ENCODE peak calls at places on chromosomes 1 and 21, in ten cellular contexts. H, B, Y, D, L, X, U, E, O and A are unnamed samples.

GRCh38 chr1:116038679-116039078 is 62.4 kb downstream of the SLC22A15 start:
- DNase-seq in X (no peak), H (no peak), L (no peak), E (no peak), O (no peak), Y (no peak), D (no peak), U (no peak), B (no peak), A (no peak)

GRCh38 chr1:199163277-199164069 is 524.6 kb downstream of the PTPRC start:
- DNase-seq in B (no peak), L (no peak), U (no peak), Y (peak; percentile 26), O (no peak), H (no peak), X (no peak), E (no peak), D (no peak), A (no peak)

GRCh38 chr1:111658622-111659021 is 39.0 kb downstream of the RAP1A start:
- DNase-seq in X (no peak), B (no peak), L (no peak), H (no peak), Y (no peak), D (no peak), O (no peak), E (no peak), U (no peak), A (no peak)

GRCh38 chr1:115933625-115934024 is 42.7 kb upstream of the SLC22A15 start:
- DNase-seq in B (no peak), D (peak; percentile 40), L (no peak), X (no peak), O (no peak), Y (no peak), U (no peak), H (no peak), E (no peak), A (no peak)

GRCh38 chr1:18883636-18884418 is 18.5 kb downstream of the ALDH4A1 start:
- DNase-seq in B (peak; percentile 85), L (peak; percentile 87), X (peak; percentile 66), D (peak; percentile 51), H (no peak), O (peak; percentile 78), Y (peak; percentile 63), U (peak; percentile 75), E (peak; percentile 40), A (peak; percentile 55)

GRCh38 chr1:162038624-162039023 is 15.0 kb upstream of the OLFML2B start:
- DNase-seq in Y (no peak), H (no peak), D (no peak), L (no peak), U (no peak), X (no peak), B (no peak), O (no peak), E (no peak), A (no peak)

GRCh38 chr1:151282883-151283725 is 1.0 kb downstream of the ZNF687 start:
- DNase-seq in O (peak; percentile 35), E (peak; percentile 27), Y (no peak), H (no peak), X (no peak), B (peak; percentile 71), L (peak; percentile 85), U (no peak), D (peak; percentile 60), A (peak; percentile 18)

GRCh38 chr1:212595229-212595628 is 13.3 kb upstream of the ATF3 start:
- DNase-seq in D (no peak), U (no peak), L (no peak), Y (no peak), H (no peak), B (no peak), E (no peak), X (no peak), O (no peak), A (no peak)

GRCh38 chr21:15682977-15683376 is 46.8 kb upstream of the USP25 start:
- DNase-seq in X (peak; percentile 57), B (no peak), Y (peak; percentile 47), O (no peak), E (no peak), L (no peak), H (no peak), U (no peak), D (no peak), A (no peak)

GRCh38 chr1:68046423-68046822 is 4.0 kb downstream of the DIRAS3 start:
- DNase-seq in X (no peak), H (no peak), D (no peak), U (no peak), O (no peak), L (no peak), Y (no peak), E (no peak), B (no peak), A (no peak)

GRCh38 chr21:30408782-30409494 is 13.1 kb downstream of the KRTAP13-1 start:
- DNase-seq in U (no peak), D (peak; percentile 80), O (peak; percentile 66), X (no peak), Y (peak; percentile 5), B (peak; percentile 75), H (no peak), L (peak; percentile 90), E (peak; percentile 68), A (no peak)

GRCh38 chr1:69743146-69743545 is 175.4 kb downstream of the LRRC7 start:
- DNase-seq in O (no peak), B (no peak), L (no peak), U (no peak), Y (no peak), X (no peak), H (no peak), E (no peak), D (no peak), A (no peak)
- H3K36me3 ChIP-seq in O (no peaks in the 10 kb centered on the region), B (no peaks in the 10 kb centered on the region), L (no peaks in the 10 kb centered on the region), U (no peaks in the 10 kb centered on the region), Y (no peaks in the 10 kb centered on the region), X (no peaks in the 10 kb centered on the region), H (no peaks in the 10 kb centered on the region), E (no peaks in the 10 kb centered on the region), D (no peaks in the 10 kb centered on the region), A (no peaks in the 10 kb centered on the region)

DNA sequence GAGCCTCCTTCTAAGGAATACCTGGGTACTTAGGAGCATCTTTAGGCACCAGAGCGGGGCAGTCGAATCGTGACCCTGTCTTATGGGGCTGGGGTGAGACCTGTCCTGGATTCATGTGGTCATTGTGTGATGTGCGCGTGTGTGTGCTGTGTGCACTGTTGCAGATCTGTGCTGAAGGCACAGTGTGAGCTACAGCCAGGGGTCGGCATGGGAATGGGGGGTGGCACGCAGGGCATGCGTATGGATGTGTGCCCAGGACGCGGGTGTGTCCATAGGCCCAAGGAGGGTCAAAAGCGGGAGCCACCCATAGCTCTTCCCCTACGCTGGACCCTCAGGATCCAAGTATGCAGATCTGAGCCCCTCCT is 14.6 kb downstream of the PTPRF start:
- DNase-seq in E (no peak), O (no peak), D (no peak), U (no peak), X (no peak), Y (no peak), L (no peak), B (no peak), H (no peak), A (no peak)
- H3K27ac ChIP-seq in E (no peak overlapping the region), O (peak overlapping the region; percentile 92), D (no peak overlapping the region), U (peak overlapping the region; percentile 37), X (no peak overlapping the region), Y (no peak overlapping the region), L (peak overlapping the region; percentile 92), B (no peak overlapping the region), H (no peak overlapping the region), A (no peak overlapping the region)

GRCh38 chr1:30975217-30975616 is 66.7 kb upstream of the SDC3 start:
- DNase-seq in E (no peak), D (no peak), O (no peak), Y (no peak), B (no peak), U (no peak), X (no peak), H (no peak), L (no peak), A (no peak)

GRCh38 chr1:30974536-30974935 is 66.0 kb upstream of the SDC3 start:
- DNase-seq in L (no peak), O (no peak), U (no peak), X (no peak), B (no peak), D (no peak), H (no peak), E (no peak), Y (no peak), A (no peak)

GRCh38 chr1:30977511-30977910 is 69.0 kb upstream of the SDC3 start:
- DNase-seq in H (no peak), Y (no peak), D (no peak), X (no peak), E (peak; percentile 4), U (no peak), B (no peak), O (no peak), L (no peak), A (no peak)

GRCh38 chr1:30976143-30976542 is 67.6 kb upstream of the SDC3 start:
- DNase-seq in B (peak; percentile 48), L (no peak), Y (peak; percentile 44), X (peak; percentile 31), O (no peak), D (no peak), H (no peak), U (no peak), E (no peak), A (no peak)

GRCh38 chr1:30977105-30977504 is 68.5 kb upstream of the SDC3 start:
- DNase-seq in L (no peak), X (peak; percentile 76), Y (peak; percentile 50), H (no peak), U (no peak), O (no peak), D (no peak), E (peak; percentile 2), B (no peak), A (no peak)
- H3K36me3 ChIP-seq in L (no peaks in the 10 kb centered on the region), X (peaks cover 31% of the 10 kb centered on the region), Y (peaks cover 8% of the 10 kb centered on the region), H (peaks cover 37% of the 10 kb centered on the region), U (peaks cover 29% of the 10 kb centered on the region), O (peaks cover 59% of the 10 kb centered on the region), D (peaks cover 20% of the 10 kb centered on the region), E (peaks cover 13% of the 10 kb centered on the region), B (peaks cover 42% of the 10 kb centered on the region), A (peaks cover 12% of the 10 kb centered on the region)

GRCh38 chr1:16205333-16205671 is 7.2 kb downstream of the ARHGEF19 start:
- DNase-seq in H (no peak), Y (no peak), E (no peak), L (peak; percentile 63), O (no peak), X (no peak), B (no peak), U (no peak), D (no peak), A (no peak)

GRCh38 chr1:16204634-16205332 is 7.7 kb downstream of the ARHGEF19 start:
- DNase-seq in U (no peak), X (no peak), O (peak; percentile 50), D (no peak), E (no peak), B (peak; percentile 62), H (no peak), Y (no peak), L (peak; percentile 75), A (no peak)

GRCh38 chr1:16207318-16208269 is 4.9 kb downstream of the ARHGEF19 start:
- DNase-seq in H (no peak), X (no peak), O (no peak), L (peak; percentile 83), E (no peak), B (no peak), U (no peak), Y (no peak), D (no peak), A (no peak)

GRCh38 chr1:16206547-16207317 is 5.7 kb downstream of the ARHGEF19 start:
- DNase-seq in D (peak; percentile 98), B (peak; percentile 98), E (peak; percentile 87), X (peak; percentile 98), L (peak; percentile 99), O (peak; percentile 98), U (peak; percentile 97), Y (peak; percentile 99), H (peak; percentile 88), A (peak; percentile 95)

GRCh38 chr1:16205891-16206546 is 6.4 kb downstream of the ARHGEF19 start:
- DNase-seq in U (no peak), H (no peak), D (no peak), Y (no peak), E (no peak), B (no peak), O (no peak), L (peak; percentile 87), X (no peak), A (no peak)
- H3K27ac ChIP-seq in U (peak overlapping the region; percentile 83), H (peak overlapping the region; percentile 82), D (peak overlapping the region; percentile 92), Y (peak overlapping the region; percentile 76), E (no peak overlapping the region), B (no peak overlapping the region), O (peak overlapping the region; percentile 91), L (peak overlapping the region; percentile 65), X (peak overlapping the region; percentile 85), A (peak overlapping the region; percentile 81)